ENCODE peak calls at places on chromosomes 5 and 9, in four cellular contexts. D is K562, L is WTC11, G is GM12878. H is an unnamed sample.

GRCh38 chr5:170639221-170639925 is 135.6 kb downstream of the KCNIP1 start:
- DNase-seq in D (no peak), L (no peak), G (no peak), H (no peak)

GRCh38 chr9:135340726-135341475 is 138.7 kb upstream of the PPP1R26 start:
- DNase-seq in G (no peak), L (peak; percentile 10), D (no peak), H (no peak)

GRCh38 chr5:38666668-38667498 is 110.4 kb upstream of the LIFR start:
- DNase-seq in D (peak; percentile 64), G (no peak), L (peak; percentile 52), H (peak; percentile 25)

GRCh38 chr5:31675472-31675871 is 36.5 kb downstream of the PDZD2 start:
- DNase-seq in D (no peak), L (no peak), G (no peak), H (no peak)

GRCh38 chr5:142537938-142538337 is 148.0 kb downstream of the FGF1 start:
- DNase-seq in G (no peak), D (no peak), L (no peak), H (no peak)

GRCh38 chr5:139925650-139926640 is 117.2 kb downstream of the NRG2 start:
- DNase-seq in G (no peak), L (no peak), D (no peak), H (no peak)

GRCh38 chr5:125310749-125311148 is 564.3 kb upstream of the ZNF608 start:
- DNase-seq in D (no peak), L (no peak), G (no peak), H (no peak)

GRCh38 chr5:158498959-158499679 is 600.6 kb downstream of the EBF1 start:
- DNase-seq in G (no peak), L (no peak), D (no peak), H (no peak)

GRCh38 chr9:127572961-127573727 is 38.9 kb upstream of the STXBP1 start:
- DNase-seq in D (no peak), L (no peak), G (no peak), H (no peak)

GRCh38 chr9:133199648-133200321 is 9.3 kb downstream of the OBP2B start:
- DNase-seq in G (no peak), L (peak; percentile 34), D (no peak), H (no peak)

GRCh38 chr9:35521708-35522107 is 31.8 kb downstream of the RUSC2 start:
- DNase-seq in G (no peak), L (no peak), D (no peak), H (no peak)

GRCh38 chr9:115938479-115938878 is 215.1 kb upstream of the PAPPA start:
- DNase-seq in L (no peak), D (no peak), G (no peak), H (no peak)

GRCh38 chr9:87112656-87113055 is 165.3 kb upstream of the GAS1 start:
- DNase-seq in G (no peak), D (no peak), L (no peak), H (no peak)

GRCh38 chr9:27355166-27355565 is 58.2 kb upstream of the EQTN start:
- DNase-seq in D (no peak), L (no peak), G (no peak), H (no peak)

GRCh38 chr5:96745844-96746531 is 61.8 kb downstream of the ERAP1 start:
- DNase-seq in L (no peak), G (no peak), D (no peak), H (no peak)

GRCh38 chr5:37208883-37209808 is 40.0 kb downstream of the CPLANE1 start:
- DNase-seq in D (no peak), L (no peak), G (no peak), H (no peak)

GRCh38 chr5:173327948-173328895 is at the start of gene STC2:
- DNase-seq in G (peak; percentile 15), L (peak; percentile 97), D (peak; percentile 91), H (peak; percentile 96)

GRCh38 chr9:130936285-130937117 is 2.5 kb downstream of the FIBCD1 start:
- DNase-seq in L (peak; percentile 70), G (no peak), D (no peak), H (peak; percentile 28)

GRCh38 chr5:172107606-172108005 is 80.4 kb downstream of the STK10 start:
- DNase-seq in G (no peak), D (no peak), L (no peak), H (no peak)

GRCh38 chr9:128393171-128393761 is 22.1 kb downstream of the URM1 start:
- DNase-seq in L (peak; percentile 70), D (no peak), G (no peak), H (no peak)

GRCh38 chr5:159850192-159850573 is 66.1 kb upstream of the ADRA1B start:
- DNase-seq in L (no peak), G (no peak), D (no peak), H (no peak)

GRCh38 chr9:2340046-2340760 is 281.4 kb upstream of the VLDLR start:
- DNase-seq in L (no peak), G (no peak), D (no peak), H (no peak)

GRCh38 chr5:176575066-176575465 is 25.9 kb downstream of the CDHR2 start:
- DNase-seq in D (no peak), L (no peak), G (no peak), H (no peak)

GRCh38 chr5:176577312-176578176 is 28.4 kb downstream of the CDHR2 start:
- DNase-seq in L (no peak), D (no peak), G (no peak), H (no peak)

GRCh38 chr5:176579323-176579722 is 30.2 kb downstream of the CDHR2 start:
- DNase-seq in G (no peak), D (no peak), L (no peak), H (no peak)

GRCh38 chr5:176575488-176576422 is 26.6 kb downstream of the CDHR2 start:
- DNase-seq in G (no peak), L (no peak), D (no peak), H (no peak)

GRCh38 chr5:176578391-176578808 is 29.3 kb downstream of the CDHR2 start:
- DNase-seq in G (no peak), L (peak; percentile 90), D (peak; percentile 80), H (peak; percentile 45)
- TF ChIP-seq CREM in G (no peak), L (no peak), D (peak; percentile 66), H (no peak)

DNA sequence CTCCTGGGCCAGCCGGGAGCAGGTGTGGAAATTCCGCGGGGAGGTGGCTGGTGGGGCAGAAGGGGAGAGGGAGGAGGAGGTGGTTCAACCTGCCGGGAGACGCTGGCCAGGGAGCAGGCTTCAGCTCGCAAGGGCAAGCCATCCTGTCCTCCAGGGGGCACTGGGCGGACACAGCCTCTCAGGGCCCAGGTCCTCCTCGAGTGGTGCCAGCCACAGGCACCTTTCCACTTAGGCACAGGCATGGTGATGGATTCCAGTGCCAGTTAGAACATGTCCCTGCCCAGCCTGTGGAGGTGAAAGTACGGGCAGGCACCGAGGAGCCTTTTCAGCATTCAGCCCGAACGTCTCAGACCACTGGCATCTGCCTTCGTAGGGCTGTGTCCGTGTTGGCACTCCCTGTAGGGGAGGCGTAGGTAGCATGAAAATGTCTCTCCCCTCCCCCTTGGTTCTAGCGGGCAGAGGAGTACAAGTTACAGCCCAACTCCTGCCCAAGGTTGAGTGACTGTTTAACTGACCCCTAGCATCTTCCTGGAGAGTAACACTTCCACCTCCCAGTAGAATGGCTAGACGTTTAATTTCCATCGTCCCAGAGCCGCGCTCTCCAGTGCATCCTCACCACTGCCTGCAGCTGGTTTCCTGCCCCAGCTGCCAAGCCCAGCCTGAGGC is 48.9 kb downstream of the DAB2IP start:
- DNase-seq in G (no peak), L (peak; percentile 69), D (no peak), H (no peak)
- TF ChIP-seq CREM in G (no peak), L (no peak), D (no peak), H (no peak)

GRCh38 chr5:110880413-110880812 is 141.6 kb downstream of the SLC25A46 start:
- DNase-seq in L (no peak), G (peak; percentile 4), D (no peak), H (no peak)

GRCh38 chr5:110879675-110880074 is 140.9 kb downstream of the SLC25A46 start:
- DNase-seq in G (no peak), L (no peak), D (no peak), H (no peak)

GRCh38 chr5:110884005-110884404 is 145.2 kb downstream of the SLC25A46 start:
- DNase-seq in L (no peak), G (no peak), D (no peak), H (no peak)
- TF ChIP-seq CREM in L (no peak), G (no peak), D (no peak), H (no peak)

GRCh38 chr5:61455179-61456006 is 123.3 kb downstream of the ZSWIM6 start:
- DNase-seq in G (no peak), L (no peak), D (peak; percentile 8), H (no peak)

GRCh38 chr5:61447780-61448495 is 115.9 kb downstream of the ZSWIM6 start:
- DNase-seq in G (no peak), D (no peak), L (no peak), H (no peak)

GRCh38 chr5:61449756-61450155 is 117.7 kb downstream of the ZSWIM6 start:
- DNase-seq in G (no peak), L (no peak), D (no peak), H (no peak)

GRCh38 chr5:61450880-61451279 is 118.8 kb downstream of the ZSWIM6 start:
- DNase-seq in L (no peak), G (no peak), D (no peak), H (no peak)

GRCh38 chr5:61450170-61450815 is 118.2 kb downstream of the ZSWIM6 start:
- DNase-seq in L (no peak), D (no peak), G (no peak), H (no peak)
- TF ChIP-seq CREM in L (no peak), D (no peak), G (no peak), H (no peak)

GRCh38 chr9:79384506-79384905 is 187.3 kb upstream of the TLE4 start:
- DNase-seq in G (no peak), L (no peak), D (no peak), H (no peak)
- TF ChIP-seq CREM in G (no peak), L (no peak), D (no peak), H (no peak)

GRCh38 chr5:156411-157072 is 34.8 kb upstream of the LRRC14B start:
- DNase-seq in D (no peak), L (no peak), G (no peak), H (no peak)

GRCh38 chr5:154236-154635 is 37.1 kb upstream of the LRRC14B start:
- DNase-seq in L (no peak), G (no peak), D (no peak), H (no peak)

GRCh38 chr5:155651-156410 is 35.5 kb upstream of the LRRC14B start:
- DNase-seq in G (no peak), D (no peak), L (no peak), H (no peak)

GRCh38 chr5:153256-153655 is 38.0 kb upstream of the LRRC14B start:
- DNase-seq in D (no peak), L (no peak), G (no peak), H (no peak)

GRCh38 chr5:154826-155225 is 36.5 kb upstream of the LRRC14B start:
- DNase-seq in G (no peak), D (no peak), L (no peak), H (no peak)
- TF ChIP-seq CREM in G (no peak), D (no peak), L (no peak), H (no peak)

DNA sequence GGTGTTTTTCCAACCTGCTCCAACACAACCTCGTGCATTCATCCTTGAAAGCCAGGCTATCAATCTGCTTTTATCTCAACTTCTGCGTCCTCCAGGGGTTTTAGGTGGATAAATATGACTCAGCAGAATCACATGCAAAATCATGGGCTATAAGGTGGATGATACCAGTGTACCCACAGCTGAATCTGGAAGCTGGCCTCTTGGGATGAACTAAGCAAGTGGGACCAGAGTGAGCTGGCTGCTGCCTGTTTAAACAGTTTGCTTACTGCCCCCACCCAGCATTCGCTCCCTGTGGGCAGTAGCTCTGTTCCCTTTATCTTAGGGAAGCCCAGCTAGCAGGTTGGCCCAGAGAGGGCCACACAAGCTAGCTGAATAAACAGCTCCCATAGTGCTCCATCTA is 194.0 kb downstream of the CRB2 start:
- DNase-seq in D (peak; percentile 18), L (no peak), G (no peak), H (no peak)
- TF ChIP-seq CREM in D (no peak), L (no peak), G (no peak), H (no peak)